ENCODE peak calls at places on chromosomes 6 and 20, in four cellular contexts. Z is HTR-8/SVneo, H is M059J, Y is natural killer cell. M is an unnamed sample.

GRCh38 chr6:38169221-38169674 is 349.7 kb downstream of the ZFAND3 start:
- DNase-seq in Z (no peak), H (no peak), Y (no peak), M (no peak)

GRCh38 chr6:109013551-109014101 is 81.0 kb downstream of the SESN1 start:
- DNase-seq in Z (no peak), H (no peak), Y (no peak), M (no peak)

GRCh38 chr6:90284236-90284744 is 12.4 kb downstream of the BACH2 start:
- DNase-seq in Z (peak), H (peak), Y (peak), M (peak)

GRCh38 chr20:20946122-20946759 is 159.9 kb downstream of the LINC00237 start:
- DNase-seq in Z (no peak), H (peak), Y (no peak), M (no peak)

GRCh38 chr6:136365781-136366354 is 76.2 kb upstream of the BCLAF1 start:
- DNase-seq in Z (no peak), H (no peak), Y (no peak), M (no peak)

GRCh38 chr6:169252805-169253189 is 849 bp downstream of the THBS2 start:
- DNase-seq in Z (no peak), H (peak), Y (no peak), M (no peak)

GRCh38 chr6:106509420-106510089 is 119.7 kb downstream of the RTN4IP1 start:
- DNase-seq in Z (no peak), H (no peak), Y (no peak), M (no peak)

GRCh38 chr6:62746968-62747367 is 460.9 kb upstream of the KHDRBS2 start:
- DNase-seq in Z (no peak), H (no peak), Y (no peak), M (no peak)

GRCh38 chr6:88916615-88917198 is 46.7 kb downstream of the RNGTT start:
- DNase-seq in Z (no peak), H (no peak), Y (no peak), M (no peak)

GRCh38 chr6:133254552-133255228 is 13.5 kb downstream of the EYA4 start:
- DNase-seq in Z (no peak), H (peak), Y (no peak), M (no peak)

GRCh38 chr6:142399739-142400138 is 97.9 kb downstream of the ADGRG6 start:
- DNase-seq in Z (no peak), H (no peak), Y (no peak), M (no peak)

GRCh38 chr20:40942775-40943174 is 85.8 kb upstream of the TOP1 start:
- DNase-seq in Z (no peak), H (peak), Y (no peak), M (no peak)

GRCh38 chr6:21409231-21409630 is 184.3 kb upstream of the SOX4 start:
- DNase-seq in Z (no peak), H (no peak), Y (no peak), M (no peak)

GRCh38 chr6:157023958-157024357 is 246.8 kb downstream of the ARID1B start:
- DNase-seq in Z (no peak), H (peak), Y (no peak), M (no peak)

GRCh38 chr6:167797079-167797870 is 29.4 kb upstream of the AFDN start:
- DNase-seq in Z (no peak), H (peak), Y (no peak), M (peak)

GRCh38 chr6:155224618-155225017 is 39.2 kb upstream of the CLDN20 start:
- DNase-seq in Z (no peak), H (peak), Y (no peak), M (no peak)

GRCh38 chr6:32845381-32845884 is 1.6 kb upstream of the PSMB8 start:
- DNase-seq in Z (no peak), H (peak), Y (peak), M (no peak)

GRCh38 chr6:129621252-129621651 is 88.7 kb downstream of the ARHGAP18 start:
- DNase-seq in Z (no peak), H (no peak), Y (no peak), M (no peak)

GRCh38 chr6:31738048-31738979 is 1.5 kb upstream of the MSH5 start:
- DNase-seq in Z (peak), H (peak), Y (peak), M (peak)

GRCh38 chr6:22709804-22710203 is 140.4 kb downstream of the HDGFL1 start:
- DNase-seq in Z (no peak), H (peak), Y (no peak), M (no peak)

GRCh38 chr6:28603920-28604319 is 78.2 kb downstream of the GPX5 start:
- DNase-seq in Z (no peak), H (no peak), Y (no peak), M (no peak)

GRCh38 chr6:144797881-144798589 is 512.9 kb downstream of the UTRN start:
- DNase-seq in Z (peak), H (peak), Y (no peak), M (no peak)

GRCh38 chr20:46307139-46307998 is 929 bp downstream of the CDH22 start:
- DNase-seq in Z (peak), H (peak), Y (peak), M (peak)

GRCh38 chr6:77231438-77232305 is 231.6 kb downstream of the HTR1B start:
- DNase-seq in Z (no peak), H (no peak), Y (no peak), M (no peak)

GRCh38 chr20:7087803-7088202 is 320.3 kb downstream of the BMP2 start:
- DNase-seq in Z (no peak), H (no peak), Y (no peak), M (no peak)